ENCODE peak calls at places on chromosomes 11 and 22, in five cellular contexts. A is KBM-7, W is AG09309, F is endothelial cell of umbilical vein, D is HCT116. Z is an unnamed sample.

GRCh38 chr11:62340269-62340901 is 3.1 kb downstream of the ASRGL1 start:
- DNase-seq in A (peak; percentile 43), W (peak; percentile 5), F (peak; percentile 76), D (peak; percentile 19), Z (no peak)

GRCh38 chr11:76380161-76380976 is 563 bp downstream of the THAP12 start:
- DNase-seq in A (peak; percentile 36), W (no peak), F (peak; percentile 28), D (no peak), Z (no peak)

GRCh38 chr11:79232346-79232745 is 208.5 kb downstream of the TENM4 start:
- DNase-seq in A (no peak), W (no peak), F (no peak), D (no peak), Z (no peak)

GRCh38 chr11:94730153-94730552 is 38.0 kb upstream of the AMOTL1 start:
- DNase-seq in A (no peak), W (no peak), F (no peak), D (no peak), Z (no peak)

GRCh38 chr11:6523253-6523652 is 26.2 kb downstream of the DNHD1 start:
- DNase-seq in A (no peak), W (peak; percentile 16), F (peak; percentile 53), D (peak; percentile 24), Z (no peak)

GRCh38 chr11:125188021-125188420 is 23.5 kb downstream of the PKNOX2 start:
- DNase-seq in A (no peak), W (no peak), F (no peak), D (no peak), Z (no peak)

GRCh38 chr11:76709756-76710155 is 39.2 kb upstream of the LRRC32 start:
- DNase-seq in A (no peak), W (no peak), F (no peak), D (no peak), Z (no peak)

GRCh38 chr22:24112188-24112587 is 69.1 kb upstream of the SUSD2 start:
- DNase-seq in A (no peak), W (no peak), F (no peak), D (no peak), Z (no peak)

GRCh38 chr22:46287873-46288751 is 8.6 kb upstream of the GTSE1 start:
- DNase-seq in A (peak; percentile 82), W (no peak), F (peak; percentile 21), D (no peak), Z (no peak)

GRCh38 chr11:129620705-129621104 is 194.9 kb upstream of the TMEM45B start:
- DNase-seq in A (no peak), W (no peak), F (no peak), D (no peak), Z (no peak)

GRCh38 chr11:35618497-35619029 is 303 bp downstream of the FJX1 start:
- DNase-seq in A (no peak), W (no peak), F (no peak), D (no peak), Z (no peak)

GRCh38 chr22:45612451-45612901 is 59.2 kb upstream of the ATXN10 start:
- DNase-seq in A (no peak), W (peak; percentile 55), F (no peak), D (no peak), Z (no peak)

GRCh38 chr11:11983427-11983826 is 25.0 kb downstream of the DKK3 start:
- DNase-seq in A (no peak), W (no peak), F (no peak), D (no peak), Z (no peak)

GRCh38 chr11:125871391-125872137 is 15.9 kb upstream of the HYLS1 start:
- DNase-seq in A (peak; percentile 50), W (no peak), F (peak; percentile 53), D (peak; percentile 29), Z (peak; percentile 1)

GRCh38 chr11:62726156-62727006 is 876 bp downstream of the HNRNPUL2 start:
- DNase-seq in A (peak; percentile 14), W (no peak), F (peak; percentile 23), D (no peak), Z (no peak)

GRCh38 chr11:115741376-115741775 is 237.2 kb upstream of the CADM1 start:
- DNase-seq in A (no peak), W (no peak), F (no peak), D (no peak), Z (no peak)

GRCh38 chr11:109422755-109423113 is 744 bp downstream of the C11orf87 start:
- DNase-seq in A (no peak), W (no peak), F (no peak), D (no peak), Z (no peak)

GRCh38 chr11:15471028-15471708 is 356.4 kb downstream of the INSC start:
- DNase-seq in A (no peak), W (no peak), F (no peak), D (no peak), Z (no peak)

GRCh38 chr22:39655736-39656285 is 85.3 kb downstream of the CACNA1I start:
- DNase-seq in A (no peak), W (no peak), F (no peak), D (no peak), Z (no peak)